ENCODE peak calls at places on chromosome 11, in six cellular contexts. H is effector CD4-positive, alpha-beta T cell; D is IMR-90; I is fibroblast of mammary gland; Y is NCI-H460; N is endothelial cell. M is an unnamed sample.

GRCh38 chr11:22536036-22536435 is 89.6 kb downstream of the FANCF start:
- DNase-seq in D (no peak), N (no peak), H (no peak), Y (no peak), I (no peak), M (no peak)

GRCh38 chr11:73539506-73540084 is 58.3 kb downstream of the FAM168A start:
- DNase-seq in Y (no peak), I (no peak), H (no peak), N (no peak), D (no peak), M (no peak)

GRCh38 chr11:1055990-1056771 is 18.5 kb upstream of the MUC2 start:
- DNase-seq in Y (no peak), N (no peak), H (no peak), D (no peak), I (no peak), M (no peak)

GRCh38 chr11:11363674-11364073 is 10.6 kb upstream of the CSNK2A3 start:
- DNase-seq in N (no peak), H (no peak), I (no peak), Y (no peak), D (no peak), M (no peak)

GRCh38 chr11:45725776-45726606 is 60.6 kb upstream of the CHST1 start:
- DNase-seq in H (no peak), Y (no peak), I (no peak), D (no peak), N (no peak), M (no peak)

GRCh38 chr11:69013009-69013951 is at the start of gene MRGPRF:
- DNase-seq in N (peak), D (peak), Y (no peak), H (no peak), I (peak), M (no peak)

GRCh38 chr11:97461044-97461880 is 1071.4 kb downstream of the JRKL start:
- DNase-seq in D (no peak), N (no peak), H (no peak), I (no peak), Y (no peak), M (no peak)

GRCh38 chr11:2572491-2573239 is 127.1 kb downstream of the KCNQ1OT1 start:
- DNase-seq in Y (no peak), H (no peak), D (no peak), I (no peak), N (no peak), M (no peak)

GRCh38 chr11:88284306-88285057 is 53.1 kb downstream of the CTSC start:
- DNase-seq in N (no peak), H (no peak), D (peak), Y (no peak), I (peak), M (no peak)

GRCh38 chr11:74646964-74647363 is 54.6 kb downstream of the POLD3 start:
- DNase-seq in N (no peak), D (no peak), Y (no peak), H (no peak), I (no peak), M (no peak)

M was measured in Panc1.